ENCODE peak calls at places on chromosomes 12 and 14, in eight cellular contexts. One of them, this sample, is unnamed.
A peak's percentile ranks its signal among the peaks of the same experiment; 100 is the strongest.

GRCh38 chr14:75539562-75540478 is 17.6 kb downstream of the BATF start:
- DNase-seq in GM13977: peak; percentile 72
- DNase-seq in thoracic aorta: no peak
- DNase-seq in heart left ventricle: no peak
- DNase-seq in uterus: no peak
- DNase-seq in astrocyte of the cerebellum: no peak
- DNase-seq in ovary: no peak
- DNase-seq in A549: no peak
- DNase-seq in this sample: peak; percentile 71

GRCh38 chr12:8564656-8565055 is 24.0 kb upstream of the CLEC4E start:
- DNase-seq in astrocyte of the cerebellum: no peak
- DNase-seq in heart left ventricle: no peak
- DNase-seq in A549: no peak
- DNase-seq in thoracic aorta: no peak
- DNase-seq in ovary: no peak
- DNase-seq in GM13977: no peak
- DNase-seq in uterus: no peak
- DNase-seq in this sample: no peak

GRCh38 chr12:5402009-5402408 is 29.9 kb upstream of the NTF3 start:
- DNase-seq in astrocyte of the cerebellum: no peak
- DNase-seq in ovary: no peak
- DNase-seq in uterus: no peak
- DNase-seq in GM13977: no peak
- DNase-seq in thoracic aorta: no peak
- DNase-seq in A549: no peak
- DNase-seq in heart left ventricle: no peak
- DNase-seq in this sample: no peak

GRCh38 chr12:72511906-72512305 is 239.7 kb downstream of the TRHDE start:
- DNase-seq in heart left ventricle: no peak
- DNase-seq in astrocyte of the cerebellum: peak; percentile 77
- DNase-seq in thoracic aorta: no peak
- DNase-seq in uterus: no peak
- DNase-seq in GM13977: no peak
- DNase-seq in ovary: no peak
- DNase-seq in A549: no peak
- DNase-seq in this sample: no peak

GRCh38 chr12:123022846-123023245 is 42.4 kb downstream of the ARL6IP4 start:
- DNase-seq in uterus: no peak
- DNase-seq in astrocyte of the cerebellum: no peak
- DNase-seq in thoracic aorta: no peak
- DNase-seq in GM13977: no peak
- DNase-seq in A549: no peak
- DNase-seq in ovary: no peak
- DNase-seq in heart left ventricle: no peak
- DNase-seq in this sample: no peak

GRCh38 chr14:68362841-68363240 is 430.0 kb downstream of the ZFP36L1 start:
- DNase-seq in uterus: no peak
- DNase-seq in A549: no peak
- DNase-seq in heart left ventricle: peak; percentile 27
- DNase-seq in thoracic aorta: no peak
- DNase-seq in astrocyte of the cerebellum: no peak
- DNase-seq in GM13977: no peak
- DNase-seq in ovary: no peak
- DNase-seq in this sample: no peak

GRCh38 chr12:108122072-108122471 is 7.0 kb upstream of the WSCD2 start:
- DNase-seq in heart left ventricle: no peak
- DNase-seq in thoracic aorta: no peak
- DNase-seq in uterus: no peak
- DNase-seq in ovary: no peak
- DNase-seq in GM13977: no peak
- DNase-seq in A549: no peak
- DNase-seq in astrocyte of the cerebellum: no peak
- DNase-seq in this sample: no peak

GRCh38 chr12:6852651-6853354 is 853 bp downstream of the USP5 start:
- DNase-seq in A549: peak; percentile 48
- DNase-seq in uterus: peak; percentile 47
- DNase-seq in thoracic aorta: peak; percentile 33
- DNase-seq in GM13977: no peak
- DNase-seq in heart left ventricle: no peak
- DNase-seq in ovary: peak; percentile 55
- DNase-seq in astrocyte of the cerebellum: no peak
- DNase-seq in this sample: no peak

GRCh38 chr12:102596687-102597086 is 116.3 kb upstream of the IGF1 start:
- DNase-seq in uterus: no peak
- DNase-seq in A549: no peak
- DNase-seq in astrocyte of the cerebellum: no peak
- DNase-seq in ovary: no peak
- DNase-seq in GM13977: no peak
- DNase-seq in thoracic aorta: no peak
- DNase-seq in heart left ventricle: no peak
- DNase-seq in this sample: no peak

GRCh38 chr12:21618566-21618965 is 13.9 kb upstream of the GYS2 start:
- DNase-seq in ovary: no peak
- DNase-seq in A549: no peak
- DNase-seq in astrocyte of the cerebellum: no peak
- DNase-seq in heart left ventricle: no peak
- DNase-seq in GM13977: no peak
- DNase-seq in uterus: no peak
- DNase-seq in thoracic aorta: no peak
- DNase-seq in this sample: no peak

GRCh38 chr14:29648045-29648444 is 279.6 kb downstream of the PRKD1 start:
- DNase-seq in heart left ventricle: no peak
- DNase-seq in thoracic aorta: no peak
- DNase-seq in GM13977: no peak
- DNase-seq in astrocyte of the cerebellum: no peak
- DNase-seq in ovary: no peak
- DNase-seq in uterus: no peak
- DNase-seq in A549: no peak
- DNase-seq in this sample: no peak

GRCh38 chr14:30299915-30300314 is 259.0 kb upstream of the G2E3 start:
- DNase-seq in heart left ventricle: no peak
- DNase-seq in A549: no peak
- DNase-seq in thoracic aorta: no peak
- DNase-seq in GM13977: no peak
- DNase-seq in astrocyte of the cerebellum: no peak
- DNase-seq in uterus: no peak
- DNase-seq in ovary: no peak
- DNase-seq in this sample: no peak

GRCh38 chr12:11460343-11461023 is 65.1 kb upstream of the PRB2 start:
- DNase-seq in heart left ventricle: no peak
- DNase-seq in thoracic aorta: no peak
- DNase-seq in astrocyte of the cerebellum: no peak
- DNase-seq in A549: no peak
- DNase-seq in ovary: no peak
- DNase-seq in uterus: no peak
- DNase-seq in GM13977: no peak
- DNase-seq in this sample: no peak

GRCh38 chr12:46958093-46958492 is 121.3 kb upstream of the PCED1B start:
- DNase-seq in uterus: no peak
- DNase-seq in ovary: no peak
- DNase-seq in astrocyte of the cerebellum: no peak
- DNase-seq in A549: no peak
- DNase-seq in thoracic aorta: no peak
- DNase-seq in heart left ventricle: no peak
- DNase-seq in GM13977: no peak
- DNase-seq in this sample: no peak

GRCh38 chr14:74954232-74954946 is 1.0 kb downstream of the PGF start:
- DNase-seq in heart left ventricle: no peak
- DNase-seq in GM13977: no peak
- DNase-seq in thoracic aorta: no peak
- DNase-seq in A549: no peak
- DNase-seq in ovary: no peak
- DNase-seq in astrocyte of the cerebellum: no peak
- DNase-seq in uterus: no peak
- DNase-seq in this sample: no peak

GRCh38 chr12:84877340-84877739 is 35.3 kb downstream of the SLC6A15 start:
- DNase-seq in astrocyte of the cerebellum: no peak
- DNase-seq in ovary: no peak
- DNase-seq in A549: no peak
- DNase-seq in heart left ventricle: no peak
- DNase-seq in uterus: no peak
- DNase-seq in GM13977: no peak
- DNase-seq in thoracic aorta: no peak
- DNase-seq in this sample: no peak

GRCh38 chr14:33098016-33098415 is 159.3 kb downstream of the NPAS3 start:
- DNase-seq in uterus: no peak
- DNase-seq in heart left ventricle: no peak
- DNase-seq in ovary: no peak
- DNase-seq in GM13977: no peak
- DNase-seq in astrocyte of the cerebellum: no peak
- DNase-seq in thoracic aorta: no peak
- DNase-seq in A549: no peak
- DNase-seq in this sample: no peak

GRCh38 chr14:73272393-73272792 is 35.1 kb downstream of the PAPLN start:
- DNase-seq in ovary: no peak
- DNase-seq in uterus: no peak
- DNase-seq in astrocyte of the cerebellum: no peak
- DNase-seq in thoracic aorta: no peak
- DNase-seq in heart left ventricle: no peak
- DNase-seq in A549: no peak
- DNase-seq in GM13977: no peak
- DNase-seq in this sample: no peak

GRCh38 chr12:93943766-93944165 is 204.6 kb upstream of the PLXNC1 start:
- DNase-seq in GM13977: no peak
- DNase-seq in uterus: no peak
- DNase-seq in A549: no peak
- DNase-seq in heart left ventricle: no peak
- DNase-seq in ovary: no peak
- DNase-seq in astrocyte of the cerebellum: no peak
- DNase-seq in thoracic aorta: no peak
- DNase-seq in this sample: no peak
- TF ChIP-seq CTCF in GM13977: no peak
- TF ChIP-seq CTCF in uterus: no peak
- TF ChIP-seq CTCF in A549: no peak
- TF ChIP-seq CTCF in heart left ventricle: no peak
- TF ChIP-seq CTCF in ovary: no peak
- TF ChIP-seq CTCF in astrocyte of the cerebellum: no peak
- TF ChIP-seq CTCF in thoracic aorta: no peak
- TF ChIP-seq CTCF in this sample: no peak

GRCh38 chr12:60259241-60259640 is 663.4 kb downstream of the SLC16A7 start:
- DNase-seq in GM13977: no peak
- DNase-seq in thoracic aorta: no peak
- DNase-seq in uterus: no peak
- DNase-seq in ovary: no peak
- DNase-seq in astrocyte of the cerebellum: no peak
- DNase-seq in A549: no peak
- DNase-seq in heart left ventricle: no peak
- DNase-seq in this sample: no peak

GRCh38 chr12:60255044-60255443 is 659.2 kb downstream of the SLC16A7 start:
- DNase-seq in heart left ventricle: no peak
- DNase-seq in A549: no peak
- DNase-seq in ovary: no peak
- DNase-seq in thoracic aorta: no peak
- DNase-seq in GM13977: no peak
- DNase-seq in astrocyte of the cerebellum: no peak
- DNase-seq in uterus: no peak
- DNase-seq in this sample: no peak

GRCh38 chr12:60262378-60262777 is 666.5 kb downstream of the SLC16A7 start:
- DNase-seq in GM13977: no peak
- DNase-seq in uterus: no peak
- DNase-seq in ovary: no peak
- DNase-seq in thoracic aorta: no peak
- DNase-seq in astrocyte of the cerebellum: no peak
- DNase-seq in A549: no peak
- DNase-seq in heart left ventricle: no peak
- DNase-seq in this sample: no peak

GRCh38 chr12:60257063-60257462 is 661.2 kb downstream of the SLC16A7 start:
- DNase-seq in uterus: no peak
- DNase-seq in thoracic aorta: no peak
- DNase-seq in astrocyte of the cerebellum: peak; percentile 67
- DNase-seq in A549: peak; percentile 13
- DNase-seq in ovary: no peak
- DNase-seq in heart left ventricle: no peak
- DNase-seq in GM13977: no peak
- DNase-seq in this sample: no peak
- TF ChIP-seq CTCF in uterus: no peak
- TF ChIP-seq CTCF in thoracic aorta: no peak
- TF ChIP-seq CTCF in astrocyte of the cerebellum: peak; percentile 43
- TF ChIP-seq CTCF in A549: peak; percentile 40
- TF ChIP-seq CTCF in ovary: no peak
- TF ChIP-seq CTCF in heart left ventricle: no peak
- TF ChIP-seq CTCF in GM13977: no peak
- TF ChIP-seq CTCF in this sample: no peak

GRCh38 chr14:93953263-93953662 is 23.1 kb downstream of the ASB2 start:
- DNase-seq in uterus: no peak
- DNase-seq in A549: no peak
- DNase-seq in heart left ventricle: no peak
- DNase-seq in thoracic aorta: no peak
- DNase-seq in ovary: no peak
- DNase-seq in astrocyte of the cerebellum: no peak
- DNase-seq in GM13977: no peak
- DNase-seq in this sample: no peak

GRCh38 chr14:93953739-93954515 is 22.4 kb downstream of the ASB2 start:
- DNase-seq in GM13977: no peak
- DNase-seq in ovary: no peak
- DNase-seq in uterus: no peak
- DNase-seq in astrocyte of the cerebellum: no peak
- DNase-seq in heart left ventricle: no peak
- DNase-seq in thoracic aorta: no peak
- DNase-seq in A549: no peak
- DNase-seq in this sample: no peak

GRCh38 chr14:93951798-93952540 is 24.4 kb downstream of the ASB2 start:
- DNase-seq in uterus: no peak
- DNase-seq in astrocyte of the cerebellum: no peak
- DNase-seq in thoracic aorta: no peak
- DNase-seq in GM13977: no peak
- DNase-seq in heart left ventricle: no peak
- DNase-seq in ovary: no peak
- DNase-seq in A549: no peak
- DNase-seq in this sample: no peak

GRCh38 chr14:93954516-93954830 is 21.9 kb downstream of the ASB2 start:
- DNase-seq in uterus: no peak
- DNase-seq in thoracic aorta: no peak
- DNase-seq in astrocyte of the cerebellum: no peak
- DNase-seq in GM13977: no peak
- DNase-seq in heart left ventricle: no peak
- DNase-seq in A549: no peak
- DNase-seq in ovary: no peak
- DNase-seq in this sample: no peak

GRCh38 chr14:93952829-93953228 is 23.5 kb downstream of the ASB2 start:
- DNase-seq in GM13977: no peak
- DNase-seq in astrocyte of the cerebellum: no peak
- DNase-seq in A549: no peak
- DNase-seq in ovary: no peak
- DNase-seq in heart left ventricle: no peak
- DNase-seq in thoracic aorta: no peak
- DNase-seq in uterus: no peak
- DNase-seq in this sample: no peak
- TF ChIP-seq CTCF in GM13977: no peak
- TF ChIP-seq CTCF in astrocyte of the cerebellum: no peak
- TF ChIP-seq CTCF in A549: no peak
- TF ChIP-seq CTCF in ovary: no peak
- TF ChIP-seq CTCF in heart left ventricle: no peak
- TF ChIP-seq CTCF in thoracic aorta: no peak
- TF ChIP-seq CTCF in uterus: no peak
- TF ChIP-seq CTCF in this sample: no peak

DNA sequence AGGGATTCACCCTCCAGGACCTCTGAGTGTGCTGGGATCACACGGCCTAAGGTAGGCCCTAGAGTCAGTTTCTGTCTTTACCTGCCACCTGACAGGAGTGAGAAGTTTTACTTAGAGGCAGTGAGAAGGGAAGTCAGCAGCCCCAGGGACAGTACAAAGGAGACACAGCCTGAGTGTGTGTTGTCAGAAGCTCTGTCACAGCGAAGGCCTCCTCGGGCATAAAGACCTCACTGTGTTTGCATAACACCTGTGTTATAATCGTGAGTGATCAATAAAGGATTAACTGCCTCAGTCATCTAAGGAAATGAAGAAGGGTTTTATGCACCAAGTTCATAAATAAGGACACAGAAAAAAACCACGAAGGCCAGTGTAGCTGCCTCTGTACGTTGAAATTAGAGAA is 159.5 kb downstream of the DAD1 start:
- DNase-seq in astrocyte of the cerebellum: no peak
- DNase-seq in thoracic aorta: no peak
- DNase-seq in ovary: no peak
- DNase-seq in heart left ventricle: no peak
- DNase-seq in A549: no peak
- DNase-seq in GM13977: no peak
- DNase-seq in uterus: no peak
- DNase-seq in this sample: no peak
- TF ChIP-seq CTCF in astrocyte of the cerebellum: no peak
- TF ChIP-seq CTCF in thoracic aorta: no peak
- TF ChIP-seq CTCF in ovary: no peak
- TF ChIP-seq CTCF in heart left ventricle: no peak
- TF ChIP-seq CTCF in A549: no peak
- TF ChIP-seq CTCF in GM13977: no peak
- TF ChIP-seq CTCF in uterus: no peak
- TF ChIP-seq CTCF in this sample: no peak